ENCODE peak calls at places on chromosomes 1 and 21, in four cellular contexts. V, K, G and T are unnamed samples.

GRCh38 chr1:229107302-229107815 is 163.6 kb upstream of the RAB4A start:
- DNase-seq in G (no peak), K (no peak), V (no peak), T (no peak)

GRCh38 chr21:31265293-31265692 is 78.8 kb downstream of the TIAM1 start:
- DNase-seq in V (no peak), G (no peak), K (peak; percentile 37), T (no peak)

GRCh38 chr1:2135425-2135824 is 59.1 kb downstream of the FAAP20 start:
- DNase-seq in V (no peak), G (no peak), K (peak; percentile 78), T (peak; percentile 74)

GRCh38 chr1:220819627-220820026 is 32.9 kb downstream of the MTARC1 start:
- DNase-seq in G (no peak), V (no peak), K (no peak), T (no peak)

GRCh38 chr1:16172964-16173446 is 17.1 kb upstream of the EPHA2 start:
- DNase-seq in G (no peak), V (no peak), K (peak; percentile 72), T (no peak)

GRCh38 chr1:88890790-88891317 is 513 bp downstream of the GTF2B start:
- DNase-seq in K (peak; percentile 46), V (peak; percentile 60), G (peak; percentile 39), T (no peak)

GRCh38 chr1:151892190-151892589 is 17.1 kb downstream of the THEM4 start:
- DNase-seq in K (peak; percentile 70), V (no peak), G (no peak), T (no peak)

GRCh38 chr1:166165661-166166399 is 971 bp downstream of the FAM78B start:
- DNase-seq in G (peak; percentile 7), V (peak; percentile 50), K (peak; percentile 4), T (peak; percentile 76)

GRCh38 chr1:167082511-167083027 is 7.6 kb downstream of the GPA33 start:
- DNase-seq in G (no peak), V (no peak), K (no peak), T (no peak)

GRCh38 chr1:111690306-111690617 is 48.9 kb downstream of the INKA2 start:
- DNase-seq in V (no peak), K (peak; percentile 92), G (peak; percentile 75), T (peak; percentile 67)

GRCh38 chr1:200150721-200151120 is 123.2 kb downstream of the NR5A2 start:
- DNase-seq in V (no peak), G (no peak), K (peak; percentile 61), T (no peak)

GRCh38 chr1:211813590-211813989 is 17.0 kb downstream of the LPGAT1 start:
- DNase-seq in V (no peak), K (peak; percentile 84), G (no peak), T (no peak)

GRCh38 chr21:15468368-15468767 is 261.4 kb upstream of the USP25 start:
- DNase-seq in G (no peak), K (no peak), V (no peak), T (no peak)

GRCh38 chr1:207454046-207454964 is at the start of gene CR2:
- DNase-seq in V (peak; percentile 93), K (no peak), G (no peak), T (peak; percentile 76)
- H3K4me3 ChIP-seq in V (peak within 1 kb of the TSS; percentile 75), K (no peak within 1 kb of the TSS), G (no peak within 1 kb of the TSS), T (peak within 1 kb of the TSS; percentile 20)

GRCh38 chr1:208090776-208091291 is 153.3 kb downstream of the PLXNA2 start:
- DNase-seq in V (no peak), K (no peak), G (no peak), T (no peak)

GRCh38 chr1:208089151-208089550 is 155.0 kb downstream of the PLXNA2 start:
- DNase-seq in G (no peak), K (no peak), V (no peak), T (no peak)

GRCh38 chr1:208088319-208088718 is 155.9 kb downstream of the PLXNA2 start:
- DNase-seq in G (no peak), V (no peak), K (no peak), T (no peak)

GRCh38 chr1:208093046-208093445 is 151.1 kb downstream of the PLXNA2 start:
- DNase-seq in K (no peak), G (no peak), V (no peak), T (no peak)

DNA sequence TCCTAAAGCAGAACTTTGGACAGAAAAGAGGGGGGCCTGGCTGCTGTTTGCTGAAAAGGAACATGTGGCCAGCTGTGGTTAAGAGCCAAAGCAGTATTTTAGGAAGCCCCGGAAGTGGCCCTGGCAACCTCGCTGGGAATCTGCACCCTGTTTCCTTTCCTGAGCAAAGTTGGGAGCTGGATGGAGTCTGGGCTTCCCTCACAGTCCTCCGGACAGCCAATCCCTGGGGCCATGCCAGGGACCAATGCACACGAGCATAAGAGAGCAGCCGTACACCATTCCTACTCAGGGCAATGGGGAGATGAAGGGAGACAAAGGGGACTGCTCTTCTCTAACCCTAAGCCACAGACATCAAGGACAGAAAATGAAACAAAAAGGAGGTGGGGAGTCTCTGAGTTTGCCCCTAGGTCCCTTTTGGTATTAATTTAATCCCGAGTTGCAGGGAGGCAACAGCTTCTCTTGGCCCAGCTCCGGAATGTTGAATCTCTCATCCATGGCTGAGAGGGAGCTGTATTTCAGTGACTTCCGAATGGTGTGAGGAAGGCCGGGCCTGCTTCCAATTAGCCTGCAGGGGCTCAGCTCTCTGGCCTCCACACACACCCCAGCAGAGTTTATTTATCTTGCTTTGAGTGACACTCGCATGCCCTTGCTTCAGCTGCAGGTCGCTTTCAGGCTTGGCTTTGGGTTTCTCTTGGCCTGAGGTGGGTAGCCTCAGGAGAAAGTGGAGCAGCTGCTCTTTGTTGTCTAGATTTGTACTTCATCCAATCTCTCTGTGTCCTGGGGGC is 154.0 kb downstream of the PLXNA2 start:
- DNase-seq in K (no peak), V (no peak), G (no peak), T (peak; percentile 53)
- H3K4me3 ChIP-seq in K (no peak overlapping the region), V (no peak overlapping the region), G (no peak overlapping the region), T (no peak overlapping the region)

DNA sequence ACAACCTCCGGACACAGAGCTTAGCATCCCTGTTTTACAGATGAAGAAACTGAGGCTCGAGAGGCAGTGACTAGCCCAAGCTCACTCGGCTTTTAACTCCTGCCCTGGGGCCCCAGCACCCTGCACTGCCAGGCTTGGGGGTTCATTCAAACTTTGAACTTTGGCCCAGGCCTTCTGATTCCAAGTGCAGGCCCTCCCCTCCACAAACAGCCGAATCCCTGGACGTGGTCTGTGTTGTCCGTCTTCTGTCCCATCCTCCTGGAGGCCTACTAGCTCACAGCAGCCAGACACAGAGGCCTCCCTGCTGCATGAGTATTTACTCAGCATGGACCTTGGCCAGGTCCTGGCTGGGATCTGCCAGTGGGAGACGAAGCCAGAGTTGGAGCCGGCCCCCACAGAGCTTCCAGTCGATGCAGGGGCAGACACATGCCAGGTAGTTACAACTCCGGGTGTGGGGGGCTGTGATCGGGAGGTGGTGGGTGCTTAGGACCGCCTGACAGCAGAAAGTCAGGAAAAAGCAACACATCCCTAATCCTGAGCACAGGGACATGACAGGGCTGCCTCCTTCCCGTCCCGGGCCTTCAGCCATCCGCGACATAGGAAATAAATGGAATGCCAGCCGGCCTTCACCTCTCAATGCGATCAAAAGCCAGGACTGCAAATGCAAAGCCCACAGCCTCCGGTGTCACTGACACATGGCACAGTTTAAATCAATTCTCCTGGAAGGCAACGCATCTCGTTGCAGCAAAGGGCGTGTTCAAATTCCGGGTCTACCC is 7.4 kb downstream of the IFFO2 start:
- DNase-seq in K (peak; percentile 81), G (peak; percentile 41), V (peak; percentile 24), T (peak; percentile 88)
- H3K4me3 ChIP-seq in K (peak overlapping the region; percentile 14), G (peak overlapping the region; percentile 4), V (no peak overlapping the region), T (no peak overlapping the region)

GRCh38 chr1:205598841-205599666 is 32.8 kb downstream of the ELK4 start:
- DNase-seq in K (peak; percentile 98), V (no peak), G (peak; percentile 100), T (peak; percentile 90)
- H3K4me3 ChIP-seq in K (no peak overlapping the region), V (no peak overlapping the region), G (no peak overlapping the region), T (no peak overlapping the region)

GRCh38 chr1:226310123-226310540 is 1.2 kb upstream of the LIN9 start:
- DNase-seq in V (peak; percentile 39), K (no peak), G (no peak), T (no peak)
- H3K4me3 ChIP-seq in V (peak overlapping the region; percentile 96), K (peak overlapping the region; percentile 61), G (peak overlapping the region; percentile 85), T (no peak overlapping the region)

GRCh38 chr1:26959270-26959669 is 998 bp downstream of the KDF1 start:
- DNase-seq in V (no peak), G (no peak), K (no peak), T (no peak)
- H3K4me3 ChIP-seq in V (peak overlapping the region; percentile 96), G (no peak overlapping the region), K (no peak overlapping the region), T (no peak overlapping the region)

DNA sequence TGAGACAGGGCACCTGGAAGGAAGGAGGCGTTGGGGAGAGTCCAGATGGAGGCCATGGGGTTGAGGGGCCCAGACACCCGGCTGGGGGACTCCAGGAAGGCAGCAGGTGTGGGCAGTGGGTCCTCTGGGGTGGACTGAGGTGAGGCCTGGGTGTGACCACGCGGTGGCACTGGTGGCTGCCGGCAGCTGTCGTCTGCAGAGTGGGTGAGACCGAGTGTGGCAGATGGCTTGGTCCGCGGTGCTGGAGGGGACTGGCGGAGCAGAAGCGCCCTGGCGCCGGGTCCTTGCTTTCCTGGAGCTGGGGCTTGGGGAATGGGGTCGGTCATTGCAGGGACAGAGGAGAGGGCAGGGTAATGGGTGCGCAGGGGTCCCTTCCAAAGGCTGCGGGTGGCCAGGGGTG is 12.5 kb downstream of the AGRN start:
- DNase-seq in V (peak; percentile 53), G (no peak), K (no peak), T (no peak)
- H3K4me3 ChIP-seq in V (peak overlapping the region; percentile 66), G (no peak overlapping the region), K (no peak overlapping the region), T (no peak overlapping the region)

GRCh38 chr1:59298710-59299346 is 1.9 kb downstream of the FGGY start:
- DNase-seq in K (no peak), G (no peak), V (no peak), T (no peak)

GRCh38 chr1:59296358-59297256 is at the start of gene FGGY:
- DNase-seq in V (peak; percentile 95), G (peak; percentile 99), K (peak; percentile 99), T (peak; percentile 100)

GRCh38 chr1:59295603-59296002 is 1.3 kb upstream of the FGGY start:
- DNase-seq in K (no peak), V (no peak), G (no peak), T (no peak)

GRCh38 chr1:59294423-59294822 is 2.5 kb upstream of the FGGY start:
- DNase-seq in V (no peak), G (no peak), K (no peak), T (no peak)

GRCh38 chr1:59298178-59298583 is 1.3 kb downstream of the FGGY start:
- DNase-seq in G (no peak), V (no peak), K (no peak), T (peak; percentile 73)
- H3K4me3 ChIP-seq in G (no peak overlapping the region), V (no peak overlapping the region), K (no peak overlapping the region), T (no peak overlapping the region)